ENCODE peak calls at places on chromosomes 6 and 20, in seven cellular contexts. P is thoracic aorta, J is cardiac muscle cell, C is Peyer's patch, Q is ovary, L is GM23248, Z is transverse colon. U is an unnamed sample.

GRCh38 chr20:49230021-49230420 is 10.8 kb downstream of the DDX27 start:
- DNase-seq in P (no peak), J (no peak), C (no peak), Q (no peak), L (no peak), Z (no peak), U (no peak)

GRCh38 chr20:7773511-7773910 is 166.7 kb downstream of the HAO1 start:
- DNase-seq in P (no peak), J (no peak), C (no peak), Q (no peak), L (no peak), Z (no peak), U (no peak)

GRCh38 chr6:170286246-170286933 is 4.5 kb downstream of the DLL1 start:
- DNase-seq in P (no peak), J (no peak), C (peak), Q (peak), L (no peak), Z (peak), U (no peak)

GRCh38 chr6:70110128-70111022 is 192.5 kb downstream of the COL9A1 start:
- DNase-seq in P (no peak), J (no peak), C (no peak), Q (no peak), L (peak), Z (no peak), U (no peak)

GRCh38 chr20:2822073-2822472 is 5.9 kb downstream of the TMEM239 start:
- DNase-seq in P (no peak), J (no peak), C (no peak), Q (peak), L (peak), Z (no peak), U (peak)

GRCh38 chr6:120111001-120111400 is 761.4 kb upstream of the MAN1A1 start:
- DNase-seq in P (no peak), J (peak), C (no peak), Q (no peak), L (no peak), Z (no peak), U (no peak)

GRCh38 chr20:49701313-49701731 is 12.4 kb downstream of the B4GALT5 start:
- DNase-seq in P (no peak), J (no peak), C (no peak), Q (no peak), L (peak), Z (no peak), U (no peak)

GRCh38 chr20:36862857-36863668 is 12.9 kb upstream of the TLDC2 start:
- DNase-seq in P (no peak), J (peak), C (no peak), Q (no peak), L (peak), Z (no peak), U (no peak)

DNA sequence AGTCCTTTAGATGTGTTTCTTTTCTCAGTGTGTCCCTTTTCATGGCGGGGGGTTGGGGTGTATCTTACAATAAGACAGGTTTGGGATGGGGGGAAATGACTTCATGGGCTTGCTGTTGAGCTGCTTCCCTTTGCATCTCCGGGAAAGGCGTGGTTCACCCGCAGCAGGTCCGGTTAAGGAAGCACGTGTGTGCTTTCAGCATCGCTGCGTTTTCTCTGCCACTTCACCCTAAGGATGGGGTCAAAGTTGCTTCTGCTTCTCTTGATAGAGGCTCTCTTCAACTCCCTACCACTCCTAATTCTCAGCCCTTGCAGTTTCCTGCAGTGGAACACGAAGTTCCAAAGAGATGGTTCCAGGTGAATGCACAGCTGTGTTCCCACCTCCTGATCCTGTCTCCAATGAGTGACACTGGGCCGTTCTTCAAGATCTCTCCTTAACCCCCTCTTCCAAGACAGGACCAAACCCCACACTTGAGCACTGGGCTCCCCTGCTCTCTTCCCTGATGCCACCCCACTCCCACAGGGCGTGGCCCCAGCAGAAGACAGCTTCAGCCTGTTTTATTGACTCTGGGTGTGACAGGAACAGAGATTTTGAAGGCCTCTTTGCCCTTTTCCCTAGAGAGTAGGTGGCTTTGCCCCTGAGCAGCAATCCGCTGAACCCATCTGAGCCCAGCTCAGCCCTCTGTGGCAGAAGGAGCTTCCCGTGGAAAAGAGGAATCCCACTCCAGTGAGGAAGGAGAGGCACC is 85.2 kb downstream of the PLEKHG1 start:
- DNase-seq in P (no peak), J (no peak), C (no peak), Q (no peak), L (no peak), Z (peak), U (peak)
- H3K4me3 ChIP-seq in P (no peak), J (no peak), C (no peak), Q (no peak), L (no peak), Z (no peak), U (no peak)

GRCh38 chr6:111550195-111550594 is 55.5 kb downstream of the TRAF3IP2 start:
- DNase-seq in P (no peak), J (no peak), C (no peak), Q (no peak), L (no peak), Z (no peak), U (no peak)

GRCh38 chr6:111552999-111553398 is 52.7 kb downstream of the TRAF3IP2 start:
- DNase-seq in P (no peak), J (no peak), C (no peak), Q (no peak), L (no peak), Z (no peak), U (no peak)

GRCh38 chr6:111552241-111552744 is 53.4 kb downstream of the TRAF3IP2 start:
- DNase-seq in P (peak), J (peak), C (no peak), Q (peak), L (peak), Z (peak), U (peak)

GRCh38 chr6:111550953-111551352 is 54.7 kb downstream of the TRAF3IP2 start:
- DNase-seq in P (no peak), J (no peak), C (no peak), Q (no peak), L (no peak), Z (no peak), U (no peak)

GRCh38 chr6:111551521-111552231 is 54.0 kb downstream of the TRAF3IP2 start:
- DNase-seq in P (no peak), J (peak), C (no peak), Q (no peak), L (no peak), Z (peak), U (peak)
- H3K27ac ChIP-seq in P (peak), J (peak), C (peak), Q (peak), L (peak), Z (peak), U (no peak)

GRCh38 chr6:28205879-28206278 is 19.2 kb upstream of the ZSCAN9 start:
- DNase-seq in P (no peak), J (no peak), C (no peak), Q (no peak), L (no peak), Z (no peak), U (no peak)
- H3K4me3 ChIP-seq in P (no peak), J (no peak), C (no peak), Q (no peak), L (no peak), Z (no peak), U (no peak)

GRCh38 chr6:138571585-138572199 is 72.4 kb upstream of the NHSL1 start:
- DNase-seq in P (no peak), J (no peak), C (no peak), Q (no peak), L (peak), Z (no peak), U (no peak)
- H3K27ac ChIP-seq in P (no peak), J (no peak), C (no peak), Q (peak), L (no peak), Z (peak), U (no peak)

DNA sequence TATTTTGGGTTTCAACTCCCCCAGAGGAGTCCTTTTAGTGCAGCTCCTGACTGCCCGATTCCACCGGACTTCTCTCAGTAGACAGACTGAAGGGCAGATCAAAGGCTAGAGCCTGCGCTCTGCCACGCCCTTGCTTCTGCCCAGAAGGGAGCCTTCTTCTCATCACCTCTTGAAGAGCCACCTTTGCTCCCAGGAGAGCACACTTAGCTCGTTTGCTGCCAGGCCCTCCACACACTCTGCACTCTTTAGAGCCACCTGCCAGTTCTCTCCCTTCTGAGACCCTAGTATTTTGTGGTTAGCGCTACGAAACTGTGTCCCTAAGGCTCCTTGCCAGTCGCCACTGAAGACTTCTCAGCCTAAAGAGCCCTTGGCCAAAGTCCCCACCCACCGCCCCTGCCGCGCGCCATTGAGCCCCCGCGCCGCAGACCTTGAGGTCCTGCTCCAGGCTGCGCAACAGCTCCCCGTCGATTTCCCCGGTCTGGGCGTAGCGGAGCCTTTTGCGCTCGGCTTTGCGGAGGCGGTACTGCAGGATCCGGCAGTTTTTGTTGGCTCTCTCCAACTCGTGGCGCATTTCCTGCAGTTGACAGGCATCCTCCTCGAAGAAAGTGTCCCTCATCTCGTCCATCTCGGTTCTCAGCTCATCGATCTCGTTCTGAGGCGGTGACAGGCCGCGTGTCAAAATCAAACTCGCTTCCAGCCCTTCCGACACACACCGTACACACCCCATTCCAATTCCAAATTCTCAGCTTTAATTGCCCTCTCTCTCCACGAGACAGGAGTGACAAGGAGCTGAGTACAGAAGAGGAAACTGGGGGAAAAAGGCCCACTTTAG is 4.5 kb downstream of the MTCL3 start:
- DNase-seq in P (no peak), J (peak), C (peak), Q (peak), L (peak), Z (peak), U (peak)
- H3K4me3 ChIP-seq in P (peak), J (peak), C (peak), Q (peak), L (peak), Z (peak), U (peak)

GRCh38 chr6:145863396-145863795 is 48.8 kb upstream of the FBXO30 start:
- DNase-seq in P (no peak), J (no peak), C (no peak), Q (no peak), L (no peak), Z (no peak), U (no peak)

GRCh38 chr6:145865595-145865994 is 51.0 kb upstream of the FBXO30 start:
- DNase-seq in P (no peak), J (no peak), C (no peak), Q (no peak), L (no peak), Z (no peak), U (no peak)

GRCh38 chr6:145865175-145865574 is 50.6 kb upstream of the FBXO30 start:
- DNase-seq in P (no peak), J (no peak), C (no peak), Q (no peak), L (no peak), Z (no peak), U (peak)

GRCh38 chr6:145863988-145864616 is 49.5 kb upstream of the FBXO30 start:
- DNase-seq in P (no peak), J (no peak), C (no peak), Q (no peak), L (no peak), Z (no peak), U (no peak)

DNA sequence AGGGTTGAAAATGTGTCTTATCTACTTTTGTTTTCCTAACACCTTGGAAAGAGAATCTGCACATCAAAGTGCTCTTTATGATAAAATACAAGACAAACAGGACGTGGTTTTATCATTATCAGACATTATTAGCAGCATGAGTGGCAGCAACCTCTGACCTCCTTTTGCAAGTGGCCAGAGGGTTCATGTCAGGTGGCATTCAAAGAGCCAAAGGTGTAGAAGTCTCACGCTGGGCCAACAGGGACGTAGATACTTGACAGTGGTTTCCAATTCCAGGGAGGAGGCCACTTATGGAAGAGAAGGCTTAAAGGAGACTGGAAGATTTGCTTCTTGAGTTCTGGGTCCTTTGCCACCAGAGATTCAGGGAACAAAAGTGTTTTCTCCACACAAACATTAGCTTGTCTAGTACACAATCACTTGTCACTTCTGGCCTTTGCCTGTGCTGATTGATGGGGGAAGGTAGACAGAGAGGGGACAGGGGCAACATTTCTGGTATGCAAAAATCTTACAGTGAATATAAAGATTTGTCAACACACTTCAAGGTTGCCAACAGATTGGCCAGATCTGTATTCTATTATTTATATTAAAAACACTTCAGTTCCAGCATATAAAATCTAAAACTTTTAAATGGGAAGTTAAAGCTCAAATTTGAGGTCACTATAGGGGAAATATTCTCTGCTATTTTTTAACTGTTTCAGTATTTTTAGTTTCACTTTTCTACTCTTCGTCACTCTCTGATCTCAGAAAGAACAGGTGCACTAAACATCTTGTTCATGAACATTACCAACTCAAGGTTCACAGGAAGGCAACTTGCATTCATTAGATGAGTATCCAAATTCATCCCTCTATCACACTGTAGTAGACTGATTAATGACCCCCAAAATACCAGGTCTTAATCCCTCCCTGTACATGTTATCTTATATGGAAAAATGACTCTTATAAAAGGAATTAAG is 52.1 kb upstream of the FBXO30 start:
- DNase-seq in P (no peak), J (no peak), C (no peak), Q (no peak), L (no peak), Z (no peak), U (peak)
- H3K27ac ChIP-seq in P (no peak), J (no peak), C (no peak), Q (no peak), L (no peak), Z (no peak), U (peak)

GRCh38 chr20:57748601-57749130 is 38.9 kb upstream of the PMEPA1 start:
- DNase-seq in P (peak), J (peak), C (peak), Q (peak), L (peak), Z (peak), U (peak)
- H3K4me3 ChIP-seq in P (peak), J (no peak), C (peak), Q (peak), L (peak), Z (peak), U (no peak)

GRCh38 chr20:62319346-62319909 is 16.6 kb downstream of the ADRM1 start:
- DNase-seq in P (no peak), J (no peak), C (no peak), Q (no peak), L (peak), Z (no peak), U (no peak)
- H3K27ac ChIP-seq in P (no peak), J (no peak), C (no peak), Q (no peak), L (no peak), Z (no peak), U (no peak)

GRCh38 chr6:30103630-30104179 is 9.2 kb downstream of the TRIM31 start:
- DNase-seq in P (no peak), J (no peak), C (no peak), Q (no peak), L (no peak), Z (no peak), U (no peak)
- H3K4me3 ChIP-seq in P (peak), J (peak), C (peak), Q (peak), L (peak), Z (peak), U (no peak)

GRCh38 chr6:132464538-132465256 is 48.2 kb downstream of the STX7 start:
- DNase-seq in P (no peak), J (no peak), C (no peak), Q (no peak), L (peak), Z (no peak), U (no peak)
- H3K27ac ChIP-seq in P (no peak), J (no peak), C (no peak), Q (no peak), L (no peak), Z (no peak), U (no peak)

U was measured in small intestine.